ENCODE peak calls at places on chromosomes 13 and 19, in nine cellular contexts. A is T-helper 2 cell; B is psoas muscle; X is stimulated activated CD4-positive, alpha-beta T cell treated with anti-CD3 and anti-CD28 coated beads, TNF-alpha, amount 100 ng/mL, for 1 hour; W is pancreas; Z is activated CD4-positive, alpha-beta T cell treated with anti-CD3 and anti-CD28 coated beads for 48 hours; M is mucosa of descending colon; I is bronchial epithelial cell; F is stimulated activated effector memory CD8-positive, alpha-beta T cell treated with anti-CD3 and anti-CD28 coated beads, Interleukin-12 subunit alpha, Interleukin-12 subunit beta, amount 100 ng/mL, for 72 hours. V is an unnamed sample.

GRCh38 chr19:4369109-4369887 is 25.9 kb downstream of the MPND start:
- DNase-seq in A (peak), B (peak), X (peak), W (peak), Z (peak), M (peak), I (peak), F (peak), V (no peak)

GRCh38 chr19:19049406-19049805 is 14.4 kb upstream of the SLC25A42 start:
- DNase-seq in A (no peak), B (no peak), X (no peak), W (no peak), Z (no peak), M (no peak), I (peak), F (no peak), V (no peak)

GRCh38 chr19:16429066-16429758 is 42.6 kb downstream of the EPS15L1 start:
- DNase-seq in A (no peak), B (peak), X (no peak), W (peak), Z (no peak), M (no peak), I (peak), F (no peak), V (peak)

GRCh38 chr13:90622547-90622946 is 724.9 kb upstream of the MIR17HG start:
- DNase-seq in A (no peak), B (no peak), X (no peak), W (no peak), Z (no peak), M (no peak), I (peak), F (no peak), V (no peak)

GRCh38 chr19:16435238-16435911 is 36.4 kb downstream of the EPS15L1 start:
- DNase-seq in A (no peak), B (peak), X (no peak), W (no peak), Z (no peak), M (no peak), I (no peak), F (no peak), V (no peak)

GRCh38 chr19:34332027-34332786 is 32.8 kb upstream of the GPI start:
- DNase-seq in A (no peak), B (no peak), X (no peak), W (no peak), Z (no peak), M (no peak), I (no peak), F (no peak), V (no peak)

GRCh38 chr13:54415753-54416366 is 1387.2 kb downstream of the OLFM4 start:
- DNase-seq in A (no peak), B (no peak), X (no peak), W (no peak), Z (no peak), M (no peak), I (no peak), F (no peak), V (no peak)

GRCh38 chr13:51590966-51591627 is 6.8 kb downstream of the WDFY2 start:
- DNase-seq in A (no peak), B (no peak), X (no peak), W (peak), Z (no peak), M (no peak), I (peak), F (no peak), V (no peak)

V was measured in cerebellar nuclear complex.